ENCODE peak calls at places on chromosomes 13 and 19, in six cellular contexts. A is Calu3, F is body of pancreas, T is heart right ventricle, L is fibroblast of mammary gland, N is psoas muscle. D is an unnamed sample.

GRCh38 chr13:40479196-40479845 is 187.1 kb downstream of the FOXO1 start:
- DNase-seq in A (no peak), F (peak; percentile 16), T (no peak), L (no peak), N (no peak), D (no peak)

GRCh38 chr19:38617283-38617763 is 430 bp downstream of the MAP4K1 start:
- DNase-seq in A (no peak), F (no peak), T (no peak), L (no peak), N (no peak), D (no peak)

GRCh38 chr13:90154311-90154960 is 1193.1 kb upstream of the MIR17HG start:
- DNase-seq in A (no peak), F (no peak), T (no peak), L (peak; percentile 12), N (no peak), D (peak; percentile 47)

GRCh38 chr19:56110515-56111448 is 10.3 kb downstream of the ZNF787 start:
- DNase-seq in A (peak; percentile 68), F (peak; percentile 80), T (peak; percentile 65), L (peak; percentile 59), N (peak; percentile 65), D (no peak)

GRCh38 chr19:38044267-38045111 is 137.5 kb downstream of the SIPA1L3 start:
- DNase-seq in A (no peak), F (no peak), T (no peak), L (peak; percentile 61), N (no peak), D (peak; percentile 9)

GRCh38 chr13:102399791-102400618 is 1.8 kb downstream of the FGF14 start:
- DNase-seq in A (peak; percentile 4), F (peak; percentile 11), T (peak; percentile 23), L (peak; percentile 19), N (peak; percentile 48), D (no peak)

GRCh38 chr19:55178781-55179569 is 1.1 kb downstream of the SYT5 start:
- DNase-seq in A (peak; percentile 90), F (peak; percentile 84), T (peak; percentile 55), L (peak; percentile 84), N (peak; percentile 74), D (no peak)

GRCh38 chr13:74825170-74825948 is 656.6 kb downstream of the TBC1D4 start:
- DNase-seq in A (no peak), F (no peak), T (no peak), L (peak; percentile 91), N (no peak), D (peak; percentile 88)

GRCh38 chr19:38869836-38870607 is 8.1 kb downstream of the RINL start:
- DNase-seq in A (no peak), F (peak; percentile 89), T (peak; percentile 88), L (peak; percentile 45), N (peak; percentile 89), D (peak; percentile 39)

GRCh38 chr19:41546386-41546789 is 29.6 kb upstream of the CEACAM21 start:
- DNase-seq in A (no peak), F (peak; percentile 49), T (no peak), L (no peak), N (no peak), D (no peak)

GRCh38 chr13:99525967-99526366 is 24.7 kb downstream of the TM9SF2 start:
- DNase-seq in A (no peak), F (no peak), T (no peak), L (no peak), N (no peak), D (no peak)

GRCh38 chr19:17605761-17606745 is 50.6 kb downstream of the COLGALT1 start:
- DNase-seq in A (peak; percentile 86), F (peak; percentile 86), T (peak; percentile 67), L (peak; percentile 65), N (peak; percentile 74), D (peak; percentile 65)
- TF ChIP-seq CTCF in A (peak; percentile 12), F (peak; percentile 47), T (peak; percentile 55), L (peak; percentile 21), N (peak; percentile 48), D (peak; percentile 38)

DNA sequence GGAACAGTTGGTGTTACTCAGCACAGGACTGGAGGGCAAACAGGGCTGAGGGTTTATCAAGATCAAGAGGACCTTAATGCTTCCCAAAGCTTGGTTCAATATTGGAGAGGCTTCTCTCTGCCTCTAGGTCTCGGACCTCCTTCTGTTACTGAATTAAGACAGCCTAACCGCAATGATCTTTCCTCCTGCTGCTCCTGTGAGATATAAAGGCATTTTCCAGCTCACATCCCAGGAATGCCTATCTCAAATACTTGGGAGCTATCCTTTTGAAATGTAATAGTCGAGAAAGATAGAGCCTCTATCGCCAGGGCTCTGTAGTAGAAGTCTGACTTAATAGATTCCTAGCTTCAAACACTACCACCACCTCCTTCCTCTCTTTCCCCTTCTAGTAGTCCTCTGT is 1475.0 kb downstream of the SLITRK1 start:
- DNase-seq in A (no peak), F (no peak), T (no peak), L (no peak), N (no peak), D (no peak)
- TF ChIP-seq CTCF in A (no peak), F (no peak), T (no peak), L (no peak), N (no peak), D (no peak)

DNA sequence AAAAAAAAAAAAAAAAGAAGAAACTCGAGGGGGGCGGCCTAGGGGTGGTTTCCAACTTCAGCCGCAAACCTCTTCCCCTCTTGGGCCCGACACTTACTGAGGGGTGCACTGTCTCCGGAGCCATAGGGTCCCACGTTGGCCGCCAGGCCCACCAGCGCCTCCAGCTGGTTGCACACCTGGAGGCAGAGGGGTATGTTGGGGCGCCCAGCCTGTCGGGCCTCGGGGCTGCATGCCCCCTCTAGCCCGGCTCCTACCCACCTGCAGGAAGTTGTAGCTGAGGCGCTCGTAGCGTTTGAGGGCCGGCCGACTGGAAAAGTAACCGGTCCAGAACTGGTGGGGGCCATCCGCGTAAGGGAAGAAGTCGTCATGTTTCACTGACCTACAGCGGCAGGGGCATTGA is 8.6 kb downstream of the MAN2B1 start:
- DNase-seq in A (no peak), F (no peak), T (no peak), L (no peak), N (peak; percentile 39), D (no peak)
- TF ChIP-seq CTCF in A (no peak), F (no peak), T (no peak), L (no peak), N (no peak), D (no peak)

GRCh38 chr13:51730927-51731326 is 73.0 kb downstream of the DHRS12 start:
- DNase-seq in A (no peak), F (no peak), T (no peak), L (no peak), N (no peak), D (no peak)

GRCh38 chr13:51728972-51729371 is 75.0 kb downstream of the DHRS12 start:
- DNase-seq in A (no peak), F (no peak), T (no peak), L (peak; percentile 94), N (no peak), D (peak; percentile 89)

GRCh38 chr13:51733656-51734334 is 70.2 kb downstream of the DHRS12 start:
- DNase-seq in A (no peak), F (no peak), T (no peak), L (no peak), N (no peak), D (peak; percentile 55)

GRCh38 chr13:51729853-51730553 is 74.0 kb downstream of the DHRS12 start:
- DNase-seq in A (peak; percentile 34), F (peak; percentile 60), T (no peak), L (peak; percentile 91), N (peak; percentile 74), D (peak; percentile 75)

GRCh38 chr13:51731759-51732158 is 72.2 kb downstream of the DHRS12 start:
- DNase-seq in A (no peak), F (no peak), T (no peak), L (peak; percentile 84), N (no peak), D (peak; percentile 26)
- TF ChIP-seq CTCF in A (no peak), F (peak; percentile 62), T (peak; percentile 29), L (peak; percentile 67), N (peak; percentile 31), D (no peak)

DNA sequence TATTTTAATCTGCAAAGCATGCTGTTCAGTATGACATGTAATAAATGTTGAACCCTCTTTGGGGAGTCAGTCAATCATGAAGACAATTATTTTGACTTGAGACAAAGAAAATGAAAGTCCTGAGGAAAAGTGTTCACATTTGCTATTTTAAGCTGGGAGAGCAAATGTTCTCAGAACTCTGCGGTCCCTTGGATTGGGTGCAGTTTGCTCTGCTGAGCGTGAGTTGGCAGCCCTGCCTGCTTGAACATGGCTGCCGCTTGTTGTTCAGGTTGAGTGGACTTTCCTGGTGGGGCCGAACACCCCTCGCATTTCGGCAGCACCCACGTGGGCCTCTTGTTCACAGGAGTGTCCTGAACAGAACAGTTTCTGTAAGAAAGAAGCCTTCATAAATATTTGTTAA is 10.8 kb upstream of the RNF113B start:
- DNase-seq in A (no peak), F (no peak), T (no peak), L (no peak), N (no peak), D (no peak)
- TF ChIP-seq CTCF in A (no peak), F (no peak), T (no peak), L (no peak), N (no peak), D (no peak)

GRCh38 chr13:107778094-107778493 is 437.2 kb downstream of the LIG4 start:
- DNase-seq in A (no peak), F (no peak), T (no peak), L (no peak), N (no peak), D (no peak)
- TF ChIP-seq CTCF in A (no peak), F (no peak), T (no peak), L (no peak), N (no peak), D (no peak)

DNA sequence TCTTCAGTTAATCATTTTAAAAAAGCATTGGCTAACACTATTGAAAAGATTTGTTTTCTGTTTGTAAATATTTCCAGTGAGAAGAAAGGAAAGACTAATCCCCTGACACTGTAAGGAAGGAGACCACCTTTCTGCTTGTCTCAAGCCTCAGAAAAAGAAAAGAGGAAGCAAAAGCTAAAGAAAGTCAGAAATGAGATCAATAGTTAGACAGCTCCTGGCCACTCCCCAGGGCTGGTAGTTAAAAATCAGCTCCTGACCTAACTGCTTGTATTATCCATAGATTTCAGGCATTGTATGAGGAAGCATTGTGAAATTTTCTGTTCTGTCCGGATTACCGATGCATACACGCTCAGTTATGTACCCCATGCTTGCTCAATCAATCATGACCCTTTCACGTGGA is 76.6 kb downstream of the ZNF486 start:
- DNase-seq in A (no peak), F (no peak), T (no peak), L (no peak), N (no peak), D (no peak)
- TF ChIP-seq CTCF in A (no peak), F (no peak), T (no peak), L (no peak), N (no peak), D (no peak)